ENCODE peak calls at places on chromosome 22, in eight cellular contexts. One of them, this sample, is unnamed.

GRCh38 chr22:19865141-19865829 is 10.6 kb upstream of the GNB1L start:
- DNase-seq in foreskin keratinocyte: no peak
- DNase-seq in psoas muscle: no peak
- DNase-seq in CD4-positive, alpha-beta T cell: no peak
- DNase-seq in colonic mucosa: no peak
- DNase-seq in stomach: no peak
- DNase-seq in OCI-LY7: no peak
- DNase-seq in naive thymus-derived CD4-positive, alpha-beta T cell: no peak
- DNase-seq in this sample: no peak

GRCh38 chr22:46542011-46542985 is 4.9 kb upstream of the CELSR1 start:
- DNase-seq in foreskin keratinocyte: no peak
- DNase-seq in psoas muscle: peak
- DNase-seq in CD4-positive, alpha-beta T cell: peak
- DNase-seq in colonic mucosa: peak
- DNase-seq in stomach: peak
- DNase-seq in OCI-LY7: peak
- DNase-seq in naive thymus-derived CD4-positive, alpha-beta T cell: peak
- DNase-seq in this sample: no peak

GRCh38 chr22:23402275-23403151 is 177.6 kb downstream of the IGLL1 start:
- DNase-seq in foreskin keratinocyte: peak
- DNase-seq in psoas muscle: peak
- DNase-seq in CD4-positive, alpha-beta T cell: peak
- DNase-seq in colonic mucosa: peak
- DNase-seq in stomach: peak
- DNase-seq in OCI-LY7: peak
- DNase-seq in naive thymus-derived CD4-positive, alpha-beta T cell: peak
- DNase-seq in this sample: no peak

GRCh38 chr22:49848690-49849160 is 4.9 kb upstream of the ZBED4 start:
- DNase-seq in foreskin keratinocyte: no peak
- DNase-seq in psoas muscle: no peak
- DNase-seq in CD4-positive, alpha-beta T cell: no peak
- DNase-seq in colonic mucosa: no peak
- DNase-seq in stomach: no peak
- DNase-seq in OCI-LY7: no peak
- DNase-seq in naive thymus-derived CD4-positive, alpha-beta T cell: no peak
- DNase-seq in this sample: no peak

GRCh38 chr22:48837341-48837935 is 990.2 kb downstream of the BRD1 start:
- DNase-seq in foreskin keratinocyte: no peak
- DNase-seq in psoas muscle: no peak
- DNase-seq in CD4-positive, alpha-beta T cell: no peak
- DNase-seq in colonic mucosa: no peak
- DNase-seq in stomach: no peak
- DNase-seq in OCI-LY7: no peak
- DNase-seq in naive thymus-derived CD4-positive, alpha-beta T cell: no peak
- DNase-seq in this sample: no peak

GRCh38 chr22:17954860-17955587 is 69.3 kb downstream of the MICAL3 start:
- DNase-seq in foreskin keratinocyte: no peak
- DNase-seq in psoas muscle: no peak
- DNase-seq in CD4-positive, alpha-beta T cell: no peak
- DNase-seq in colonic mucosa: no peak
- DNase-seq in stomach: no peak
- DNase-seq in OCI-LY7: no peak
- DNase-seq in naive thymus-derived CD4-positive, alpha-beta T cell: no peak
- DNase-seq in this sample: no peak

GRCh38 chr22:23178512-23179254 is 1.6 kb upstream of the BCR start:
- DNase-seq in foreskin keratinocyte: no peak
- DNase-seq in psoas muscle: peak
- DNase-seq in CD4-positive, alpha-beta T cell: peak
- DNase-seq in colonic mucosa: peak
- DNase-seq in stomach: peak
- DNase-seq in OCI-LY7: peak
- DNase-seq in naive thymus-derived CD4-positive, alpha-beta T cell: peak
- DNase-seq in this sample: no peak

GRCh38 chr22:36506637-36507517 is at the start of gene FOXRED2:
- DNase-seq in foreskin keratinocyte: peak
- DNase-seq in psoas muscle: peak
- DNase-seq in CD4-positive, alpha-beta T cell: peak
- DNase-seq in colonic mucosa: peak
- DNase-seq in stomach: peak
- DNase-seq in OCI-LY7: peak
- DNase-seq in naive thymus-derived CD4-positive, alpha-beta T cell: peak
- DNase-seq in this sample: peak

GRCh38 chr22:32603651-32604540 is 129.3 kb downstream of the FBXO7 start:
- DNase-seq in foreskin keratinocyte: no peak
- DNase-seq in psoas muscle: no peak
- DNase-seq in CD4-positive, alpha-beta T cell: no peak
- DNase-seq in colonic mucosa: no peak
- DNase-seq in stomach: no peak
- DNase-seq in OCI-LY7: no peak
- DNase-seq in naive thymus-derived CD4-positive, alpha-beta T cell: no peak
- DNase-seq in this sample: no peak
- H3K27ac ChIP-seq in foreskin keratinocyte: no peak
- H3K27ac ChIP-seq in psoas muscle: no peak
- H3K27ac ChIP-seq in CD4-positive, alpha-beta T cell: no peak
- H3K27ac ChIP-seq in colonic mucosa: no peak
- H3K27ac ChIP-seq in stomach: no peak
- H3K27ac ChIP-seq in OCI-LY7: no peak
- H3K27ac ChIP-seq in naive thymus-derived CD4-positive, alpha-beta T cell: no peak
- H3K27ac ChIP-seq in this sample: peak

GRCh38 chr22:37659066-37659896 is 758 bp downstream of the PDXP start:
- DNase-seq in foreskin keratinocyte: no peak
- DNase-seq in psoas muscle: peak
- DNase-seq in CD4-positive, alpha-beta T cell: no peak
- DNase-seq in colonic mucosa: peak
- DNase-seq in stomach: no peak
- DNase-seq in OCI-LY7: peak
- DNase-seq in naive thymus-derived CD4-positive, alpha-beta T cell: no peak
- DNase-seq in this sample: no peak
- H3K27ac ChIP-seq in foreskin keratinocyte: no peak
- H3K27ac ChIP-seq in psoas muscle: peak
- H3K27ac ChIP-seq in CD4-positive, alpha-beta T cell: no peak
- H3K27ac ChIP-seq in colonic mucosa: peak
- H3K27ac ChIP-seq in stomach: peak
- H3K27ac ChIP-seq in OCI-LY7: peak
- H3K27ac ChIP-seq in naive thymus-derived CD4-positive, alpha-beta T cell: peak
- H3K27ac ChIP-seq in this sample: peak

DNA sequence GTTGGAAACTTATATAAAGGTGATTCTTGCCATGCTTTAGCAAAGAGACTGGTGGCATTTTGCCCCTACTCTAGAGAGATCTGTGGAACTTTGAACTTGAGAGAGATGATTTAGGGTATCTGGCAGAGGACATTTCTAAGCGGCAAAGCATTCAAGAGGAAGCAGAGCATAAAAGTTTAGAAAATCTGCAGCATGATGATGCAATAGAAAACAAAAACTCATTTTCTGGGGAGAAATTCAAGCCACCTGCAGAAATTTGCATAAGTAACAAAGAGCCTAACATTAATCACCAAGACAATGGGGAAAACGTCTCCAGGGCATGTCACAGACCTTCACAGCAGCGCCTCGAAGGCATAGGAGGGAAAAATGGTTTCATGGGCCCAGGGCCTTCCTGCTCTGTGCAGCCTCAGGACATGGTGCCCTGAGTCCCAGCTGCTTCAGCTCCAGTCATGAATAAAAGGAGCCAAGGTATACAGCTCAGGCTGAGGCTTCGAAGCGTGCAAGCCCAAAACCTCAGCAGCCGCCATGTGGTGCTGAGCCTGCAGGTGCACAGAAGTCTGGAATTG is 83.4 kb downstream of the MRTFA start:
- DNase-seq in foreskin keratinocyte: no peak
- DNase-seq in psoas muscle: no peak
- DNase-seq in CD4-positive, alpha-beta T cell: no peak
- DNase-seq in colonic mucosa: no peak
- DNase-seq in stomach: no peak
- DNase-seq in OCI-LY7: no peak
- DNase-seq in naive thymus-derived CD4-positive, alpha-beta T cell: no peak
- DNase-seq in this sample: no peak
- H3K27ac ChIP-seq in foreskin keratinocyte: no peak
- H3K27ac ChIP-seq in psoas muscle: no peak
- H3K27ac ChIP-seq in CD4-positive, alpha-beta T cell: no peak
- H3K27ac ChIP-seq in colonic mucosa: no peak
- H3K27ac ChIP-seq in stomach: no peak
- H3K27ac ChIP-seq in OCI-LY7: no peak
- H3K27ac ChIP-seq in naive thymus-derived CD4-positive, alpha-beta T cell: no peak
- H3K27ac ChIP-seq in this sample: no peak

DNA sequence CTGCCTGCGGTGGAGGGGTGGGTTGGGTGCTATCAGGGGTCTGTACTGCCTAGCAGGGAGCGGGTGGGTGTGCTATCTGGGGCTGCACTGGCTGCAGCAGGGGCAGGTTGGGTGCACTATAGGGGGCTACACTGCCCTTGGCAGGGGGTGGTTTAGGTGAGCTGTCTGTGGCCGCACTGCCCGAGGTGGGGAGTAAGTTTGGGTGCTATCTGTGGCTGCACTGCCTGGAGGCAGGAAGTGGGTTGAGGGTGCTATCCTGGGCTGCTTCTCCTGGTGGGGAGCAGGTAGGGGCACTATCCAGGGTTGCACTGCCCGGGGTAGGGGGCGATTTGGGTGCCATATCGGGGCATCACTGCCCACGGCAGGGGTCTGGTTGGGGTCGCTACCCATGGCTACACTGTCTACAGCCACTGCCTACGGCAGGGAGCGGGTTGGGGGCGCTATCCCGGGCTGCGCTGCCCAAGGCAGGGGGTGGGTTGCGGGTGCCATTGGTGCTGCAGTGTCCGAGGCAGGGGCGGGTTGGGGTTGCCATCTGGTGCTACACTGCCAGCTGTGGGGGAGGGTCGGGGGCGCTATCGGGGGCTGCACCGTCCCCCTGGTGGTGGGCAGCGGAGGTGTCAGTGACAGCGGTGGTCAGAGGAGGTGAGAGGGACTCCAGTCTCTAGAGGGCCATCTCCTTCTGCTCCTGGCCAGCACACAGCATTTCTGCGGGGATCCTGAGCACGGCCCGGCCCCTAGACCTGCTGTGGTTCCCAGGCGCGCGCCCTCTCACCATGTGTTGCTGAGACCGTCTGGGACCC is 1.3 kb upstream of the RFPL2 start:
- DNase-seq in foreskin keratinocyte: no peak
- DNase-seq in psoas muscle: no peak
- DNase-seq in CD4-positive, alpha-beta T cell: no peak
- DNase-seq in colonic mucosa: no peak
- DNase-seq in stomach: no peak
- DNase-seq in OCI-LY7: no peak
- DNase-seq in naive thymus-derived CD4-positive, alpha-beta T cell: no peak
- DNase-seq in this sample: peak
- H3K27ac ChIP-seq in foreskin keratinocyte: no peak
- H3K27ac ChIP-seq in psoas muscle: no peak
- H3K27ac ChIP-seq in CD4-positive, alpha-beta T cell: no peak
- H3K27ac ChIP-seq in colonic mucosa: no peak
- H3K27ac ChIP-seq in stomach: no peak
- H3K27ac ChIP-seq in OCI-LY7: no peak
- H3K27ac ChIP-seq in naive thymus-derived CD4-positive, alpha-beta T cell: no peak
- H3K27ac ChIP-seq in this sample: no peak

DNA sequence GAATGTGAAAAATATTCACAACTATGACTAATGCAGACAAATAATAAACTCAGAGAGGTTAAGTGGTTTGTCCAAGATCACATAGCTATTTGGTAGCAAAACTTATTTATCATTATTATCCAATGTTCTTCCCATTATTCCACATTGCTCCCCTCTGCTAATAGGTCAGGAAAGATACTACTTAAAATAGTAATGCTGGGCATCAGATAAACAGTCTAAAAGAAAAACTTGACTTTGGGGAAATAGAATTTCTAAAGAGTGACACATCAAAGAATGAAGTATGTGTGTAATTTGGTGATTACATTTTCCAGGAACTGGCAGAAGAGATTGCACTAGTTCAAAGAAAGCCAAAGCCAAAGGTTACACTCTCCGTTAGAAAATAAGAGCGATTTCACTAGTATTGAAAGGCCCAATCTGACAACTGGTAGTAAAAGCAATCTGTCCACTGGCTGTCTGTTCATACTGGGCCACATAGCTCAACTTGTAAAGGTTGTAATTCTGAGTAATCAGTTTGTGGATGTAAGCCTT is 283.7 kb downstream of the TTC28 start:
- DNase-seq in foreskin keratinocyte: no peak
- DNase-seq in psoas muscle: no peak
- DNase-seq in CD4-positive, alpha-beta T cell: no peak
- DNase-seq in colonic mucosa: no peak
- DNase-seq in stomach: no peak
- DNase-seq in OCI-LY7: no peak
- DNase-seq in naive thymus-derived CD4-positive, alpha-beta T cell: no peak
- DNase-seq in this sample: no peak
- H3K27ac ChIP-seq in foreskin keratinocyte: no peak
- H3K27ac ChIP-seq in psoas muscle: no peak
- H3K27ac ChIP-seq in CD4-positive, alpha-beta T cell: no peak
- H3K27ac ChIP-seq in colonic mucosa: no peak
- H3K27ac ChIP-seq in stomach: no peak
- H3K27ac ChIP-seq in OCI-LY7: no peak
- H3K27ac ChIP-seq in naive thymus-derived CD4-positive, alpha-beta T cell: no peak
- H3K27ac ChIP-seq in this sample: no peak

This sample was measured in esophagus muscularis mucosa.